ENCODE peak calls at places on chromosomes 13 and 19, in five cellular contexts. E is H1, F is GM12891, Q is K562, Z is HepG2. L is an unnamed sample.

GRCh38 chr19:58513694-58514563 is 2.1 kb upstream of the SLC27A5 start:
- DNase-seq in E (peak; percentile 97), F (peak; percentile 99), Q (peak; percentile 91), Z (peak; percentile 88), L (peak; percentile 98)

GRCh38 chr19:12665646-12666304 is 767 bp downstream of the MAN2B1 start:
- DNase-seq in E (no peak), F (no peak), Q (no peak), Z (no peak), L (no peak)

GRCh38 chr19:48685583-48685982 is 10.2 kb upstream of the FUT2 start:
- DNase-seq in E (no peak), F (no peak), Q (no peak), Z (peak; percentile 68), L (no peak)

GRCh38 chr19:50646074-50646807 is 3.0 kb upstream of the C19orf81 start:
- DNase-seq in E (no peak), F (no peak), Q (peak; percentile 55), Z (no peak), L (no peak)

GRCh38 chr13:100473493-100474044 is 115.0 kb downstream of the GGACT start:
- DNase-seq in E (no peak), F (no peak), Q (no peak), Z (no peak), L (no peak)

GRCh38 chr13:99822820-99823219 is 148.7 kb downstream of the ZIC5 start:
- DNase-seq in E (no peak), F (no peak), Q (no peak), Z (no peak), L (no peak)

GRCh38 chr13:105817498-105817897 is 718.0 kb downstream of the EFNB2 start:
- DNase-seq in E (no peak), F (no peak), Q (no peak), Z (no peak), L (no peak)

GRCh38 chr19:13804830-13805683 is 9.8 kb downstream of the ZSWIM4 start:
- DNase-seq in E (peak; percentile 82), F (no peak), Q (peak; percentile 40), Z (peak; percentile 32), L (no peak)

GRCh38 chr19:18090545-18091216 is 3.9 kb upstream of the IL12RB1 start:
- DNase-seq in E (no peak), F (no peak), Q (no peak), Z (no peak), L (no peak)

GRCh38 chr13:76759877-76760276 is 126.3 kb downstream of the KCTD12 start:
- DNase-seq in E (no peak), F (no peak), Q (no peak), Z (no peak), L (no peak)

GRCh38 chr13:46097663-46098062 is 7.2 kb downstream of the CPB2 start:
- DNase-seq in E (no peak), F (no peak), Q (no peak), Z (no peak), L (no peak)

GRCh38 chr13:95154441-95154886 is 146.8 kb downstream of the ABCC4 start:
- DNase-seq in E (no peak), F (no peak), Q (no peak), Z (no peak), L (no peak)

GRCh38 chr13:95155504-95155903 is 145.7 kb downstream of the ABCC4 start:
- DNase-seq in E (no peak), F (no peak), Q (no peak), Z (no peak), L (no peak)

GRCh38 chr13:95155093-95155492 is 146.2 kb downstream of the ABCC4 start:
- DNase-seq in E (no peak), F (no peak), Q (no peak), Z (no peak), L (no peak)

GRCh38 chr13:95156208-95156607 is 145.0 kb downstream of the ABCC4 start:
- DNase-seq in E (no peak), F (no peak), Q (no peak), Z (peak; percentile 6), L (no peak)

GRCh38 chr13:95153647-95154405 is 147.4 kb downstream of the ABCC4 start:
- DNase-seq in E (no peak), F (no peak), Q (no peak), Z (no peak), L (no peak)
- TF ChIP-seq POLR2A in E (no peak), F (no peak), Q (no peak), Z (no peak), L (no peak)

DNA sequence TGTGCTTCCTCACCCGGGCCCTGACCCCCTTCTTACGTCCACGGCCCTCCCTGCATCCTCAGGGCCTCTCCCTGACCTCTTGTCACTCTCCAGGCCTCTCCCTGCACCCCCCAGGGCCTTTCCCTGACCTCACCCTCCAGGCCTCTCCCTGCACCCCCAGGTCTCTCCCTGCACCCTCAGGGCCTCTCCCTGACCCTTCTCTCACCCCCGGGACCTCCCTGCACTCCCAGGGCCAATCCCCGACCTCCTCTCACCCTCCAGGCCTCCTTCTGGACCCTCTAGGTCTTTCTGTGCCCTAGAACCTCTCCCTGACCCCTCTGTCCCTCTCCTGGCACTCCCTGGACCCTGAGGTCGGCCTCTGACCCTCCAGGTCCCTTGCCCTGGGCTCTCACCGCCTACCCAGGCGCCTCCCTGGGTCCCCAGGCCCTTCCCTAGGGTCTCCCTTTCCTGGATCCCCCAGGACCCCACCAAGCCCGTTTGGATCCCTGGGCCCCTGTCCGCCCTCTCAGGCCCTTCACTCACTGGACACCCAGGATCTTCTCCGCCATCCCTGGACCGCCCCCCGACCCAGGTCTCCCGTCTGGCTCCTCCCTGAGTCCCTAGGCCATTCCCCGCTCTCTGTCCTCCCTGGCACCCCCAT is 588 bp downstream of the KMT5C start:
- DNase-seq in E (no peak), F (no peak), Q (peak; percentile 38), Z (no peak), L (no peak)
- TF ChIP-seq TAF1 in E (no peak), F (no peak), Q (no peak), Z (no peak), L (no peak)

GRCh38 chr13:71871844-71872243 is 4.8 kb upstream of the DACH1 start:
- DNase-seq in E (no peak), F (no peak), Q (no peak), Z (no peak), L (no peak)

GRCh38 chr13:71876648-71877279 is 9.8 kb upstream of the DACH1 start:
- DNase-seq in E (no peak), F (no peak), Q (no peak), Z (no peak), L (no peak)

GRCh38 chr13:71873418-71874276 is 6.6 kb upstream of the DACH1 start:
- DNase-seq in E (no peak), F (no peak), Q (no peak), Z (no peak), L (no peak)

GRCh38 chr13:71875823-71876222 is 8.8 kb upstream of the DACH1 start:
- DNase-seq in E (no peak), F (no peak), Q (no peak), Z (no peak), L (no peak)

GRCh38 chr13:71874490-71874889 is 7.5 kb upstream of the DACH1 start:
- DNase-seq in E (no peak), F (no peak), Q (no peak), Z (no peak), L (no peak)
- TF ChIP-seq POLR2A in E (no peak), F (no peak), Q (no peak), Z (no peak), L (no peak)

GRCh38 chr13:20980420-20980819 is 77.9 kb upstream of the XPO4 start:
- DNase-seq in E (no peak), F (no peak), Q (no peak), Z (no peak), L (no peak)
- TF ChIP-seq TAF1 in E (no peak), F (no peak), Q (no peak), Z (no peak), L (no peak)